ENCODE peak calls at places on chromosomes 5 and 9, in four cellular contexts. K, S, G and X are unnamed samples.
A peak's percentile ranks its signal among the peaks of the same experiment; 100 is the strongest.

GRCh38 chr5:180613188-180613587 is 21.9 kb upstream of the SCGB3A1 start:
- DNase-seq in K (no peak), S (no peak), G (no peak), X (no peak)

GRCh38 chr5:150946351-150946905 is 41.6 kb upstream of the ZNF300 start:
- DNase-seq in K (peak; percentile 59), S (peak; percentile 89), G (peak; percentile 91), X (peak; percentile 92)

GRCh38 chr5:31048975-31049290 is 144.6 kb upstream of the CDH6 start:
- DNase-seq in K (no peak), S (no peak), G (no peak), X (no peak)

GRCh38 chr9:84153885-84154284 is 173.3 kb downstream of the RMI1 start:
- DNase-seq in K (no peak), S (no peak), G (no peak), X (peak; percentile 11)

GRCh38 chr5:158639876-158640570 is 459.7 kb downstream of the EBF1 start:
- DNase-seq in K (no peak), S (no peak), G (no peak), X (no peak)

GRCh38 chr9:6230037-6230778 is 14.6 kb downstream of the IL33 start:
- DNase-seq in K (no peak), S (no peak), G (no peak), X (peak; percentile 70)

GRCh38 chr9:17063535-17064135 is 71.2 kb upstream of the CNTLN start:
- DNase-seq in K (peak; percentile 53), S (no peak), G (no peak), X (peak; percentile 63)

GRCh38 chr5:151659001-151659754 is 27.5 kb downstream of the SPARC start:
- DNase-seq in K (peak; percentile 77), S (peak; percentile 93), G (peak; percentile 91), X (peak; percentile 90)

GRCh38 chr5:73451218-73452130 is 2.9 kb upstream of the FOXD1 start:
- DNase-seq in K (peak; percentile 76), S (no peak), G (peak; percentile 73), X (peak; percentile 47)

GRCh38 chr5:53419247-53419646 is 61.2 kb upstream of the FST start:
- DNase-seq in K (peak; percentile 27), S (no peak), G (no peak), X (peak; percentile 86)

GRCh38 chr9:122988919-122989614 is 44.4 kb upstream of the GPR21 start:
- DNase-seq in K (no peak), S (no peak), G (no peak), X (no peak)

GRCh38 chr9:72427801-72428200 is 62.8 kb upstream of the ZFAND5 start:
- DNase-seq in K (no peak), S (no peak), G (no peak), X (no peak)

GRCh38 chr9:76452839-76453238 is 6.1 kb upstream of the GCNT1 start:
- DNase-seq in K (no peak), S (no peak), G (no peak), X (no peak)

GRCh38 chr9:132876849-132877248 is 1.2 kb downstream of the AK8 start:
- DNase-seq in K (no peak), S (no peak), G (no peak), X (no peak)

GRCh38 chr5:120465281-120465961 is 1.3 kb downstream of the PRR16 start:
- DNase-seq in K (peak; percentile 72), S (peak; percentile 78), G (peak; percentile 75), X (peak; percentile 73)

GRCh38 chr9:76528056-76528455 is 69.1 kb downstream of the GCNT1 start:
- DNase-seq in K (no peak), S (no peak), G (no peak), X (no peak)

GRCh38 chr5:180120221-180121101 is 48.9 kb upstream of the RNF130 start:
- DNase-seq in K (no peak), S (peak; percentile 65), G (peak; percentile 58), X (no peak)

GRCh38 chr9:2768330-2768729 is 51.0 kb downstream of the KCNV2 start:
- DNase-seq in K (no peak), S (no peak), G (no peak), X (no peak)

GRCh38 chr5:65924366-65925093 is 1.8 kb upstream of the ERBIN start:
- DNase-seq in K (peak; percentile 14), S (no peak), G (no peak), X (no peak)